ENCODE peak calls at places on chromosomes 6 and 20, in five cellular contexts. B, W, D, J and L are unnamed samples.

GRCh38 chr20:4490595-4491280 is 231.0 kb upstream of the PRND start:
- DNase-seq in W (no peak), J (no peak), B (no peak), D (no peak), L (no peak)

GRCh38 chr20:9110365-9110764 is 41.5 kb downstream of the PLCB4 start:
- DNase-seq in J (no peak), D (no peak), W (no peak), B (no peak), L (no peak)

GRCh38 chr6:48986803-48987202 is 476.2 kb downstream of the MMUT start:
- DNase-seq in B (no peak), D (no peak), W (peak), J (peak), L (no peak)

GRCh38 chr6:5173862-5174643 is 86.7 kb downstream of the LYRM4 start:
- DNase-seq in D (peak), J (peak), B (no peak), W (peak), L (peak)

GRCh38 chr6:10418862-10419748 is 4.2 kb upstream of the TFAP2A start:
- DNase-seq in J (peak), B (peak), D (no peak), W (no peak), L (no peak)

GRCh38 chr6:33297406-33297955 is 1.3 kb downstream of the RGL2 start:
- DNase-seq in B (peak), J (peak), W (no peak), D (no peak), L (no peak)

GRCh38 chr6:111573118-111573883 is 32.4 kb downstream of the TRAF3IP2 start:
- DNase-seq in D (no peak), J (no peak), B (no peak), W (no peak), L (no peak)

GRCh38 chr20:62069741-62070216 is 4.1 kb upstream of the TAF4 start:
- DNase-seq in D (no peak), J (no peak), B (no peak), W (no peak), L (no peak)

GRCh38 chr6:170483413-170483812 is 69.7 kb downstream of the PSMB1 start:
- DNase-seq in B (no peak), D (no peak), W (no peak), J (no peak), L (no peak)

GRCh38 chr6:109447878-109448555 is 7.5 kb downstream of the SMPD2 start:
- DNase-seq in W (no peak), J (no peak), B (no peak), D (no peak), L (no peak)

GRCh38 chr20:49737260-49737659 is 23.6 kb upstream of the B4GALT5 start:
- DNase-seq in W (no peak), B (no peak), D (no peak), J (no peak), L (no peak)

GRCh38 chr6:134375199-134375598 is 57.3 kb upstream of the SGK1 start:
- DNase-seq in B (no peak), D (no peak), J (no peak), W (no peak), L (no peak)

GRCh38 chr6:53112404-53112803 is 36.2 kb downstream of the GCM1 start:
- DNase-seq in B (peak), D (no peak), W (peak), J (peak), L (peak)

GRCh38 chr20:50722466-50723155 is 8.8 kb upstream of the PARD6B start:
- DNase-seq in W (no peak), D (no peak), J (no peak), B (no peak), L (no peak)

GRCh38 chr6:153048631-153049030 is 46.1 kb upstream of the MTRF1L start:
- DNase-seq in J (no peak), D (no peak), W (no peak), B (no peak), L (no peak)

GRCh38 chr6:42236680-42237473 is 19.2 kb upstream of the MRPS10 start:
- DNase-seq in D (no peak), J (no peak), B (no peak), W (no peak), L (no peak)

GRCh38 chr6:15399651-15400470 is 154.0 kb downstream of the JARID2 start:
- DNase-seq in J (peak), D (no peak), B (no peak), W (peak), L (no peak)

GRCh38 chr20:4038047-4038459 is 22.7 kb upstream of the RNF24 start:
- DNase-seq in B (peak), D (peak), W (no peak), J (peak), L (peak)

GRCh38 chr6:63997727-63998126 is 362.1 kb downstream of the PHF3 start:
- DNase-seq in B (no peak), J (no peak), D (no peak), W (no peak), L (no peak)

GRCh38 chr6:3520541-3521220 is 63.8 kb upstream of the SLC22A23 start:
- DNase-seq in B (no peak), D (no peak), J (no peak), W (no peak), L (no peak)